ENCODE peak calls at places on chromosomes 16 and 17, in six cellular contexts. S, M, B, K, Y and U are unnamed samples.

GRCh38 chr16:57468346-57468745 is 5.9 kb downstream of the POLR2C start:
- DNase-seq in K (no peak), S (no peak), Y (no peak), M (no peak), B (no peak), U (no peak)

GRCh38 chr16:69384974-69385373 is 833 bp downstream of the TERF2 start:
- DNase-seq in M (no peak), K (no peak), B (peak; percentile 19), S (no peak), Y (no peak), U (no peak)

GRCh38 chr16:68778551-68779231 is 41.6 kb downstream of the CDH1 start:
- DNase-seq in B (no peak), K (peak; percentile 87), M (peak; percentile 43), Y (peak; percentile 87), S (peak; percentile 32), U (no peak)

GRCh38 chr17:32927201-32927723 is 691 bp upstream of the TMEM98 start:
- DNase-seq in S (peak; percentile 29), K (no peak), B (no peak), Y (no peak), M (peak; percentile 57), U (no peak)

GRCh38 chr17:49515196-49515770 is 20.2 kb downstream of the NGFR start:
- DNase-seq in Y (peak; percentile 83), K (peak; percentile 46), S (peak; percentile 74), M (peak; percentile 55), B (no peak), U (peak; percentile 98)

GRCh38 chr16:15482068-15482747 is 47.8 kb downstream of the BMERB1 start:
- DNase-seq in S (peak; percentile 29), K (peak; percentile 94), B (no peak), M (peak; percentile 65), Y (peak; percentile 4), U (no peak)

GRCh38 chr16:29678691-29679267 is at the start of gene QPRT:
- DNase-seq in M (peak; percentile 81), B (peak; percentile 31), K (no peak), S (peak; percentile 71), Y (no peak), U (no peak)

GRCh38 chr17:1992541-1992940 is 32.6 kb downstream of the RTN4RL1 start:
- DNase-seq in S (no peak), M (no peak), B (no peak), K (no peak), Y (no peak), U (no peak)

GRCh38 chr17:10403589-10403988 is 18.2 kb downstream of the MYH8 start:
- DNase-seq in Y (no peak), B (no peak), K (no peak), S (peak; percentile 48), M (peak; percentile 58), U (no peak)

GRCh38 chr17:66975614-66976378 is 11.3 kb downstream of the CACNG4 start:
- DNase-seq in S (no peak), K (peak; percentile 76), B (peak; percentile 27), M (no peak), Y (peak; percentile 45), U (no peak)

GRCh38 chr17:50363217-50364060 is 9.5 kb downstream of the MRPL27 start:
- DNase-seq in K (peak; percentile 36), M (no peak), S (no peak), Y (no peak), B (no peak), U (no peak)

GRCh38 chr17:17275991-17276390 is 5.1 kb downstream of the COPS3 start:
- DNase-seq in M (no peak), K (no peak), S (no peak), Y (no peak), B (no peak), U (no peak)

GRCh38 chr16:73878616-73879015 is 418.0 kb upstream of the PSMD7 start:
- DNase-seq in Y (peak; percentile 10), M (no peak), S (no peak), K (peak; percentile 62), B (peak; percentile 29), U (no peak)

GRCh38 chr16:12186774-12187335 is 210.3 kb downstream of the SNX29 start:
- DNase-seq in K (peak; percentile 62), B (no peak), Y (no peak), S (no peak), M (no peak), U (no peak)

GRCh38 chr16:29702307-29702706 is 23.3 kb downstream of the QPRT start:
- DNase-seq in Y (no peak), M (no peak), K (no peak), B (peak; percentile 28), S (no peak), U (no peak)

GRCh38 chr16:15899538-15900100 is 11.2 kb upstream of the CEP20 start:
- DNase-seq in Y (peak; percentile 64), K (peak; percentile 95), S (peak; percentile 61), B (no peak), M (peak; percentile 45), U (no peak)

GRCh38 chr17:75688209-75688771 is 21.2 kb downstream of the SAP30BP start:
- DNase-seq in K (no peak), Y (no peak), M (no peak), B (peak; percentile 50), S (no peak), U (no peak)

GRCh38 chr17:50863221-50863843 is 2.8 kb downstream of the TOB1 start:
- DNase-seq in B (peak; percentile 41), Y (peak; percentile 57), K (peak; percentile 67), S (peak; percentile 71), M (peak; percentile 71), U (no peak)

GRCh38 chr17:45823598-45823997 is 21.1 kb upstream of the SPPL2C start:
- DNase-seq in M (no peak), K (no peak), Y (no peak), S (no peak), B (no peak), U (no peak)

GRCh38 chr17:9174779-9175574 is 153.7 kb downstream of the NTN1 start:
- DNase-seq in S (no peak), M (no peak), B (no peak), K (no peak), Y (no peak), U (no peak)

GRCh38 chr17:74521701-74522201 is 9.5 kb downstream of the CD300LB start:
- DNase-seq in Y (no peak), K (no peak), S (no peak), M (peak; percentile 18), B (no peak), U (no peak)

GRCh38 chr16:23330583-23331249 is 28.6 kb downstream of the SCNN1B start:
- DNase-seq in S (peak; percentile 58), K (no peak), M (peak; percentile 45), B (no peak), Y (no peak), U (no peak)

GRCh38 chr17:38563362-38564253 is 42.1 kb downstream of the SRCIN1 start:
- DNase-seq in Y (no peak), B (no peak), M (no peak), S (no peak), K (no peak), U (no peak)

DNA sequence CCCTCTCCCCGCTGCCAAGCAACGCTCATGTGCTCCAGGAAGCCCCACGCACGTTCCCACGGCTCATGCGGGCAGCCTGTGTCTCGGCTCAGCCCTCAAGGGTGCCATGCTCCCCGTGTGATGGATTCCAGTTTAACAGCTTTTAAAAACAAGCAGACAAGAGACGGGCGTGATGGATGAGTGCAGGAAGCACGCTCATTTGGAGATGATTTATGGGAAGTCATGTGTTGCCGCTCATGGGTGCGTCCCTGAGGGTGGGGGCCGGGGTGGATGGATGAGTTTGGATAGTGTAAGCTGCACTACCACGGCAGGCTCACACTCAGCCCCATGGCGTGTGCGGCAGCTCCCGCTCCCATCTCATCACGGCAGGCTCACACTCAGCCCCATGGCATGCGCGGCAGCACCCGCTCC is 132.8 kb downstream of the RBFOX3 start:
- DNase-seq in M (no peak), B (no peak), Y (no peak), K (no peak), S (no peak), U (no peak)
- H3K4me1 ChIP-seq in M (no peaks in the 10 kb centered on the region), B (no peaks in the 10 kb centered on the region), Y (no peaks in the 10 kb centered on the region), K (peaks cover 4% of the 10 kb centered on the region), S (no peaks in the 10 kb centered on the region), U (no peaks in the 10 kb centered on the region)

GRCh38 chr17:59423137-59423703 is 91.8 kb downstream of the YPEL2 start:
- DNase-seq in S (no peak), M (no peak), Y (no peak), K (peak; percentile 68), B (no peak), U (peak; percentile 75)

GRCh38 chr17:59426031-59426430 is 94.6 kb downstream of the YPEL2 start:
- DNase-seq in Y (no peak), K (no peak), S (no peak), M (no peak), B (no peak), U (no peak)

GRCh38 chr17:59424331-59424730 is 92.9 kb downstream of the YPEL2 start:
- DNase-seq in Y (no peak), M (no peak), B (no peak), S (no peak), K (no peak), U (no peak)

GRCh38 chr17:59425085-59425901 is 93.8 kb downstream of the YPEL2 start:
- DNase-seq in K (no peak), M (no peak), S (peak; percentile 28), Y (no peak), B (no peak), U (peak; percentile 80)

DNA sequence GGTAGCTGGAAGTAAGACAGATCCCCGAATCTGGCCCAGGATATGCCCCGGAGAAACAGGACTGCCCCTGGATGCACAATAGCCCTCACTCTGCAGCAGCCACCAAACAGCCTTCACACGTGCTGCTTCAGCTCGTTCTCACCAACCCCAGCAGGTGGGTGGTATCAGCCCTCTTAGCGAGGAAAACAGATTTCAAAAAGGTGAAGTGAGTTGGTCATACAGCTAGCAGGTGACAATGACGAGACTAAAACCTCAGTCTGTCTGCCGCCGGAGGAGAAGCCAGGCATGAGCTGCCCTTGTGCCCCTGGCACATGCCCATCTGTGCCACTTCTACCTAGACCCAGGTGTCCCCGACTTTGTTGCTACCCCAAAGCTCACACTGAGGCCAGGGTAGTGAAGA is 92.4 kb downstream of the YPEL2 start:
- DNase-seq in M (no peak), Y (no peak), K (no peak), S (no peak), B (no peak), U (no peak)
- H3K4me3 ChIP-seq in M (no peak overlapping the region), Y (no peak overlapping the region), K (no peak overlapping the region), S (no peak overlapping the region), B (no peak overlapping the region), U (no peak overlapping the region)

GRCh38 chr17:39716073-39716818 is 14.1 kb downstream of the MIEN1 start:
- DNase-seq in K (no peak), Y (no peak), M (peak; percentile 19), B (no peak), S (no peak), U (no peak)
- H3K36me3 ChIP-seq in K (no peaks in the 10 kb centered on the region), Y (peaks cover 8% of the 10 kb centered on the region), M (no peaks in the 10 kb centered on the region), B (no peaks in the 10 kb centered on the region), S (no peaks in the 10 kb centered on the region), U (peaks cover 70% of the 10 kb centered on the region)

GRCh38 chr17:36934759-36935630 is 2.3 kb upstream of the LHX1 start:
- DNase-seq in K (no peak), B (no peak), Y (no peak), M (no peak), S (no peak), U (no peak)
- H3K4me1 ChIP-seq in K (peaks cover 4% of the 10 kb centered on the region), B (no peaks in the 10 kb centered on the region), Y (no peaks in the 10 kb centered on the region), M (peaks cover 48% of the 10 kb centered on the region), S (peaks cover 68% of the 10 kb centered on the region), U (peaks cover 80% of the 10 kb centered on the region)

DNA sequence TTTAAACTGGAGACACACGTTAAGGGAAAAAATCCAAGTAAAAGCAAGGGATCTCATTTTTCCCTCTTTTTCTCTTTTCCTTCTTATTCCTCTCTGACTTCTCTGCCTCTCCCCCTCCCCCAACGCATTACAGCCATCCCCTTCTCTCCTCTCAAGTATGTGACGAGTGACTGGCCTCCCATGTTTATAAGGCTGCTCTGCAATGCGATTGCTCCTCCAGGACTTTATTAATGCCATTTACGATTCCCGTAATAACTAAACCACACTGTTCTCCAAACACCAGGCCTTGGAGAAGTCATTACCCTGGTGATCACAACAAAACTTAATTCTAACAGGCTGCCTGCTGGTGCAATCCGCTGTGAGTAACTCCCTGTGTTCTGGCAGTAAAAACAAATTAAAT is 88.8 kb downstream of the HS3ST3B1 start:
- DNase-seq in Y (no peak), B (no peak), M (no peak), S (no peak), K (no peak), U (no peak)
- H3K4me3 ChIP-seq in Y (no peak overlapping the region), B (no peak overlapping the region), M (no peak overlapping the region), S (no peak overlapping the region), K (no peak overlapping the region), U (no peak overlapping the region)